ENCODE peak calls at places on chromosomes 13 and 19, in eight cellular contexts. W, Z, F, D, E, C, Y and H are unnamed samples.

GRCh38 chr19:51441410-51442390 is 16.6 kb downstream of the SIGLEC8 start:
- DNase-seq in Z (peak; percentile 33), E (no peak), F (peak; percentile 51), Y (no peak), W (no peak), D (no peak), C (peak; percentile 72), H (peak; percentile 69)

GRCh38 chr19:2982983-2983350 is 5.6 kb downstream of the TLE6 start:
- DNase-seq in Z (peak; percentile 65), D (peak; percentile 92), Y (peak; percentile 23), E (no peak), W (no peak), C (no peak), F (no peak), H (no peak)

GRCh38 chr13:32048816-32049215 is 17.2 kb downstream of the FRY start:
- DNase-seq in C (no peak), E (no peak), Z (no peak), W (no peak), Y (no peak), D (no peak), F (no peak), H (no peak)

GRCh38 chr13:47934371-47934770 is 66.7 kb downstream of the SUCLA2 start:
- DNase-seq in Z (no peak), Y (no peak), F (no peak), D (no peak), C (no peak), E (no peak), W (no peak), H (no peak)

GRCh38 chr19:16625183-16625958 is 2.6 kb downstream of the MED26 start:
- DNase-seq in Z (no peak), F (no peak), Y (no peak), E (no peak), D (peak; percentile 23), C (no peak), W (no peak), H (no peak)

GRCh38 chr19:7366701-7367420 is 18.1 kb downstream of the ARHGEF18 start:
- DNase-seq in W (no peak), D (no peak), Z (no peak), F (no peak), E (peak; percentile 67), C (no peak), Y (no peak), H (peak; percentile 69)

GRCh38 chr19:3975637-3976087 is 4.8 kb upstream of the DAPK3 start:
- DNase-seq in Z (no peak), E (no peak), Y (no peak), F (no peak), D (no peak), W (no peak), C (no peak), H (no peak)

GRCh38 chr19:48818234-48818823 is 7.5 kb upstream of the BCAT2 start:
- DNase-seq in E (no peak), C (no peak), D (no peak), Z (peak; percentile 49), F (no peak), W (no peak), Y (no peak), H (no peak)

GRCh38 chr19:29432677-29433076 is 93.1 kb upstream of the VSTM2B start:
- DNase-seq in C (no peak), W (no peak), Z (no peak), Y (no peak), F (no peak), E (no peak), D (no peak), H (no peak)

GRCh38 chr19:30848626-30849322 is 476.6 kb downstream of the ZNF536 start:
- DNase-seq in F (no peak), E (no peak), W (no peak), D (no peak), Y (no peak), C (no peak), Z (no peak), H (no peak)

GRCh38 chr19:45817725-45818301 is 2.7 kb upstream of the RSPH6A start:
- DNase-seq in F (no peak), C (no peak), Y (no peak), D (no peak), W (no peak), E (no peak), Z (no peak), H (no peak)